ENCODE peak calls at places on chromosomes 1 and 21, in ten cellular contexts. I, R, V, A, H, M, X, K, E and O are unnamed samples.
A peak's percentile ranks its signal among the peaks of the same experiment; 100 is the strongest.

GRCh38 chr1:214332950-214333798 is 52.2 kb downstream of the SMYD2 start:
- DNase-seq in I (peak; percentile 64), R (peak; percentile 79), V (peak; percentile 71), A (peak; percentile 64), H (peak; percentile 57), M (peak; percentile 59), X (peak; percentile 34), K (peak; percentile 76), E (no peak), O (peak; percentile 68)

GRCh38 chr1:226985839-226986463 is 45.9 kb downstream of the COQ8A start:
- DNase-seq in I (peak; percentile 13), R (no peak), V (no peak), A (no peak), H (no peak), M (no peak), X (no peak), K (no peak), E (no peak), O (no peak)

GRCh38 chr1:45065083-45065482 is 53.0 kb downstream of the UROD start:
- DNase-seq in I (no peak), R (no peak), V (no peak), A (no peak), H (no peak), M (no peak), X (no peak), K (peak; percentile 2), E (no peak), O (no peak)

GRCh38 chr1:67647036-67647798 is 37.8 kb upstream of the GADD45A start:
- DNase-seq in I (no peak), R (peak; percentile 87), V (no peak), A (no peak), H (peak; percentile 42), M (no peak), X (no peak), K (peak; percentile 81), E (no peak), O (peak; percentile 59)

GRCh38 chr1:89332461-89332860 is 31.4 kb upstream of the GBP6 start:
- DNase-seq in I (no peak), R (no peak), V (no peak), A (no peak), H (no peak), M (no peak), X (no peak), K (no peak), E (no peak), O (no peak)

GRCh38 chr1:9245230-9245619 is 10.7 kb downstream of the H6PD start:
- DNase-seq in I (no peak), R (no peak), V (no peak), A (no peak), H (no peak), M (no peak), X (no peak), K (no peak), E (no peak), O (no peak)

GRCh38 chr21:39118061-39118460 is 65.2 kb downstream of the PSMG1 start:
- DNase-seq in I (no peak), R (no peak), V (no peak), A (no peak), H (no peak), M (no peak), X (no peak), K (no peak), E (no peak), O (no peak)

GRCh38 chr1:24257373-24257772 is 61.8 kb upstream of the GRHL3 start:
- DNase-seq in I (no peak), R (no peak), V (no peak), A (no peak), H (no peak), M (no peak), X (no peak), K (no peak), E (no peak), O (no peak)

GRCh38 chr1:18926315-18927081 is 24.1 kb upstream of the ALDH4A1 start:
- DNase-seq in I (no peak), R (peak; percentile 87), V (peak; percentile 90), A (peak; percentile 94), H (peak; percentile 86), M (no peak), X (no peak), K (peak; percentile 93), E (peak; percentile 93), O (peak; percentile 96)

GRCh38 chr1:115668579-115668978 is 26.8 kb downstream of the VANGL1 start:
- DNase-seq in I (no peak), R (no peak), V (no peak), A (no peak), H (no peak), M (no peak), X (no peak), K (peak; percentile 31), E (no peak), O (peak; percentile 44)

GRCh38 chr1:183817576-183818288 is 12.8 kb downstream of the RGL1 start:
- DNase-seq in I (no peak), R (no peak), V (no peak), A (no peak), H (no peak), M (no peak), X (no peak), K (no peak), E (no peak), O (no peak)

GRCh38 chr1:178361847-178362246 is 134.9 kb downstream of the CLEC20A start:
- DNase-seq in I (no peak), R (peak; percentile 28), V (no peak), A (no peak), H (no peak), M (no peak), X (no peak), K (no peak), E (no peak), O (no peak)
- TF ChIP-seq CTCF in I (no peak), R (no peak), V (no peak), A (peak; percentile 18), H (no peak), M (no peak), X (no peak), K (no peak), E (no peak), O (no peak)

GRCh38 chr1:110481968-110482623 is 31.1 kb downstream of the PROK1 start:
- DNase-seq in I (no peak), R (no peak), V (no peak), A (no peak), H (no peak), M (no peak), X (no peak), K (peak; percentile 18), E (no peak), O (no peak)

GRCh38 chr1:110485725-110486124 is 33.2 kb downstream of the KCNA10 start:
- DNase-seq in I (no peak), R (no peak), V (no peak), A (no peak), H (no peak), M (no peak), X (no peak), K (no peak), E (no peak), O (no peak)

GRCh38 chr1:110482662-110483307 is 31.8 kb downstream of the PROK1 start:
- DNase-seq in I (no peak), R (no peak), V (no peak), A (no peak), H (no peak), M (no peak), X (no peak), K (no peak), E (no peak), O (no peak)

GRCh38 chr1:110484801-110485200 is 33.9 kb downstream of the PROK1 start:
- DNase-seq in I (no peak), R (no peak), V (no peak), A (no peak), H (no peak), M (no peak), X (no peak), K (no peak), E (no peak), O (no peak)

DNA sequence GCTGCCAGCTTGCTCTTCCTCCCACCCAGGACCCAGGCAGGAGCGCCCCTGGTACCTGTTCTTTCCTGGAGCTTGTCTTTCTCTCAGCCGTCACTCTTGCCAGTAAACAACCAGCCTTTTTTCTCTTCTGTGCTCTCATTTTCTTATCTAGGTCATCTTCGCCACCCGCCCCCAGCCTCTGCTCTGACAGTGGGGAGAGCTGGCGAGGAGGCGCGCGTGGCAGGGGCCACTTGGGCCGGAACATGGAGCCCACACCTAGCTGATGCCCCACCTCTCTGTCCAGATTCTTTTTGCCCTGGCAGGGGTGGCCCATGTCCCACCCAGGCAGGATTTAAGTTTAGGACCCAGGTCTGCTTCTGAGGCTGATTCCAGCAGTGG is 32.3 kb downstream of the PROK1 start:
- DNase-seq in I (no peak), R (no peak), V (no peak), A (no peak), H (no peak), M (no peak), X (no peak), K (no peak), E (no peak), O (no peak)
- TF ChIP-seq CTCF in I (no peak), R (no peak), V (no peak), A (no peak), H (no peak), M (no peak), X (no peak), K (no peak), E (no peak), O (no peak)

GRCh38 chr1:4585216-4585615 is 69.2 kb upstream of the AJAP1 start:
- DNase-seq in I (peak; percentile 43), R (no peak), V (no peak), A (peak; percentile 63), H (no peak), M (peak; percentile 58), X (peak; percentile 54), K (no peak), E (no peak), O (no peak)
- TF ChIP-seq CTCF in I (peak; percentile 52), R (peak; percentile 12), V (peak; percentile 67), A (peak; percentile 25), H (peak; percentile 68), M (peak; percentile 63), X (peak; percentile 75), K (peak; percentile 38), E (peak; percentile 48), O (peak; percentile 1)

GRCh38 chr1:156893048-156893953 is at the start of gene PEAR1:
- DNase-seq in I (peak; percentile 48), R (no peak), V (peak; percentile 66), A (no peak), H (peak; percentile 88), M (peak; percentile 25), X (no peak), K (peak; percentile 70), E (no peak), O (peak; percentile 53)
- TF ChIP-seq CTCF in I (no peak), R (no peak), V (no peak), A (no peak), H (peak; percentile 5), M (no peak), X (peak; percentile 32), K (no peak), E (no peak), O (no peak)